ENCODE peak calls at places on chromosome 19, in four cellular contexts. D, A, Z and O are unnamed samples.

GRCh38 chr19:8517551-8518442 is 3.8 kb upstream of the ZNF414 start:
- DNase-seq in D (peak), A (no peak), Z (no peak), O (no peak)

GRCh38 chr19:7748756-7749155 is 1.4 kb upstream of the CD209 start:
- DNase-seq in D (peak), A (no peak), Z (no peak), O (no peak)

GRCh38 chr19:22784051-22784450 is at the start of gene ZNF99:
- DNase-seq in D (no peak), A (peak), Z (peak), O (no peak)

GRCh38 chr19:56133858-56134654 is 7.0 kb upstream of the ZNF444 start:
- DNase-seq in D (no peak), A (no peak), Z (no peak), O (no peak)

GRCh38 chr19:19162495-19162894 is 7.6 kb downstream of the MEF2B start:
- DNase-seq in D (no peak), A (no peak), Z (no peak), O (no peak)

GRCh38 chr19:16598848-16599247 is 26.6 kb upstream of the SLC35E1 start:
- DNase-seq in D (no peak), A (no peak), Z (no peak), O (no peak)

GRCh38 chr19:8481616-8482015 is 20.8 kb downstream of the PRAM1 start:
- DNase-seq in D (no peak), A (no peak), Z (no peak), O (no peak)

GRCh38 chr19:45079911-45080469 is 930 bp downstream of the GEMIN7 start:
- DNase-seq in D (no peak), A (no peak), Z (peak), O (no peak)

GRCh38 chr19:46660601-46661019 is 372 bp downstream of the DACT3 start:
- DNase-seq in D (no peak), A (no peak), Z (peak), O (no peak)

GRCh38 chr19:43695985-43696729 is 19.7 kb upstream of the IRGC start:
- DNase-seq in D (no peak), A (no peak), Z (no peak), O (no peak)

GRCh38 chr19:4134351-4134750 is 10.4 kb upstream of the MAP2K2 start:
- DNase-seq in D (no peak), A (no peak), Z (no peak), O (no peak)

GRCh38 chr19:39251081-39251480 is 2.4 kb upstream of the IFNL4 start:
- DNase-seq in D (no peak), A (no peak), Z (no peak), O (no peak)

GRCh38 chr19:34534206-34534605 is 52.6 kb downstream of the WTIP start:
- DNase-seq in D (no peak), A (no peak), Z (no peak), O (no peak)

GRCh38 chr19:35712529-35712909 is 5.3 kb upstream of the KMT2B start:
- DNase-seq in D (no peak), A (no peak), Z (no peak), O (no peak)

GRCh38 chr19:51093066-51093465 is 10.4 kb upstream of the KLK14 start:
- DNase-seq in D (no peak), A (peak), Z (no peak), O (no peak)

GRCh38 chr19:51034704-51035103 is at the start of gene KLK12:
- DNase-seq in D (no peak), A (no peak), Z (no peak), O (no peak)

GRCh38 chr19:42271861-42272534 is 2.9 kb downstream of the CIC start:
- DNase-seq in D (no peak), A (no peak), Z (no peak), O (no peak)
- TF ChIP-seq CTCF in D (no peak), A (no peak), Z (no peak), O (no peak)

GRCh38 chr19:1455002-1455335 is 5.0 kb downstream of the APC2 start:
- DNase-seq in D (no peak), A (no peak), Z (peak), O (no peak)

GRCh38 chr19:1452802-1453524 is 3.0 kb downstream of the APC2 start:
- DNase-seq in D (no peak), A (no peak), Z (no peak), O (no peak)

GRCh38 chr19:1455336-1456120 is 5.6 kb downstream of the APC2 start:
- DNase-seq in D (peak), A (no peak), Z (peak), O (no peak)

GRCh38 chr19:1451916-1452801 is 2.2 kb downstream of the APC2 start:
- DNase-seq in D (no peak), A (no peak), Z (no peak), O (no peak)

DNA sequence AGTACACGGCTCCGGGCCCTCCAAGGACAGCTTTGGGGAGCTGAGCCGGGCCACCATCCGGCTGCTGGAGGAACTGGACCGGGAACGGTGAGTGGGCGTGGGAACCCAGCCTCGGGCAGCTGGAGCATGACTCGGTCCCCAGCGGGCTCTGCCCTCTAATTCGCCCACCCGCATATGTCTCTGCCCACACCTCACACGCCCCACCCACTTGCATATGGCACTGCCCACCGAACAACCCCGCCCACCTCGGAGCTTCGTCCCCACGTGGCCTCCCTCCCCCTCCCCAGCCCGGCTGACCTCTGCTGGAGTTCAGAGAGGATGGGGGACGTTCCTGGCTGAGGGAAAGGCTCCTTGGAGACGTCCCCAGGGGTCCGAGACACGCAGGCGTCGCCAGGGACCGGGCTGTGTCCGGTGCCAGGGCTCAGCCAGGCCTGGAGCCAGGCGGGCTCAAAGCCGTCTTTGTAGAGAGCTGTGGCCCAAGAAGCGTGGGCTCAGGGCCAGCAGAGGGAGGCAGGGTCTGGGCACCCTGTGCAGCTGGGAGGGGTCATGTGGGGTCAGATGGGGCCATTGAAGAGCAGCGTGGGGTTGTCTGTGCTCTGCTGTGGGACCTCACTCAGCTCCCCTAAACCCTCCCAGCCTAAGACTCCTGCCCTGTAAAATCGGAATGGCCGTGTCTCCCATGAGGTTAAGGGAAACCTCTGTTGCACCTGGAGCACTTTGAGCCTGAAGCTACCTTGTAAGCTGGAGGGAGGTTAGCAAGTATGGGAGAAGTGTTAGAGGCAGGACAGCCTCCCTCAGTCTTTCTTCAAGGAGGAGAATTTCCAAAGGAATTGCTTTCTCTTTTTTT is 3.8 kb downstream of the APC2 start:
- DNase-seq in D (no peak), A (peak), Z (no peak), O (no peak)
- TF ChIP-seq CTCF in D (no peak), A (no peak), Z (no peak), O (no peak)

GRCh38 chr19:41920878-41921277 is 7.4 kb downstream of the ERFL start:
- DNase-seq in D (no peak), A (no peak), Z (no peak), O (no peak)
- TF ChIP-seq CTCF in D (no peak), A (no peak), Z (no peak), O (no peak)

GRCh38 chr19:5367530-5368133 is 27.0 kb upstream of the PTPRS start:
- DNase-seq in D (no peak), A (no peak), Z (no peak), O (no peak)

GRCh38 chr19:5372572-5373200 is 32.1 kb upstream of the PTPRS start:
- DNase-seq in D (no peak), A (no peak), Z (no peak), O (no peak)

GRCh38 chr19:5369304-5369703 is 28.7 kb upstream of the PTPRS start:
- DNase-seq in D (no peak), A (no peak), Z (no peak), O (no peak)

GRCh38 chr19:5365905-5366304 is 25.3 kb upstream of the PTPRS start:
- DNase-seq in D (no peak), A (no peak), Z (no peak), O (no peak)

DNA sequence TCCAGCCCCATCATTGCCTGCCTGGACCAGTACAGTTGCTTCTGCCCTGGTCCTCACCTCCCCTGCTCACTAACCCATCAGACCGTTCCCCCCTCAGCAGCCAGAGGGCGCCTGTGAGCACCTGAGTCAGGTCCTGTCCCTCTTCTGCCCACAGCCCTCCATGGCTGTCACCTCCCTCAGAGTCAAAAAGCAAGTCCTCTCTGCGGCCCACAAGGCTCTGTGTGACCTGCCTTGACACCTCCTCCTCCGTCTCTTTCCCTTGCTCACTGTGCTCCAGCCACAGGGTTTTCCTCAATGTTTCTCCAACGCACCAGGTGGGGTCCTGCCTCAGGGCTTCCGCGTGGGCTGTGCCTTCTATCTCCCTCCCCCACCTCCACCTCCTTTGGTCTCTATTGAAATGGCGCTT is 29.4 kb upstream of the PTPRS start:
- DNase-seq in D (peak), A (peak), Z (peak), O (peak)
- TF ChIP-seq CTCF in D (peak), A (no peak), Z (peak), O (peak)